ENCODE peak calls at places on chromosomes 1 and 21, in five cellular contexts. One of them, this sample, is unnamed.

GRCh38 chr1:100730130-100730529 is 10.6 kb downstream of the VCAM1 start:
- DNase-seq in HCT116: no peak
- DNase-seq in prostate gland: no peak
- DNase-seq in H1: no peak
- DNase-seq in K562: no peak
- DNase-seq in this sample: no peak

GRCh38 chr1:69700770-69701169 is 133.0 kb downstream of the LRRC7 start:
- DNase-seq in HCT116: peak; percentile 6
- DNase-seq in prostate gland: no peak
- DNase-seq in H1: peak; percentile 2
- DNase-seq in K562: no peak
- DNase-seq in this sample: no peak

GRCh38 chr1:46333300-46334029 is 7.1 kb upstream of the NSUN4 start:
- DNase-seq in HCT116: peak; percentile 65
- DNase-seq in prostate gland: no peak
- DNase-seq in H1: peak; percentile 34
- DNase-seq in K562: no peak
- DNase-seq in this sample: no peak

GRCh38 chr1:151615711-151616504 is 4.1 kb downstream of the SNX27 start:
- DNase-seq in HCT116: no peak
- DNase-seq in prostate gland: no peak
- DNase-seq in H1: no peak
- DNase-seq in K562: no peak
- DNase-seq in this sample: no peak

GRCh38 chr1:81126989-81127571 is 673.7 kb upstream of the ADGRL2 start:
- DNase-seq in HCT116: no peak
- DNase-seq in prostate gland: no peak
- DNase-seq in H1: no peak
- DNase-seq in K562: no peak
- DNase-seq in this sample: no peak

GRCh38 chr1:32988665-32989064 is 24.1 kb upstream of the RNF19B start:
- DNase-seq in HCT116: no peak
- DNase-seq in prostate gland: no peak
- DNase-seq in H1: no peak
- DNase-seq in K562: no peak
- DNase-seq in this sample: no peak

GRCh38 chr1:192538407-192539311 is 36.9 kb upstream of the RGS1 start:
- DNase-seq in HCT116: no peak
- DNase-seq in prostate gland: no peak
- DNase-seq in H1: no peak
- DNase-seq in K562: no peak
- DNase-seq in this sample: no peak

GRCh38 chr1:239630767-239631166 is 244.4 kb downstream of the CHRM3 start:
- DNase-seq in HCT116: no peak
- DNase-seq in prostate gland: no peak
- DNase-seq in H1: no peak
- DNase-seq in K562: no peak
- DNase-seq in this sample: no peak

GRCh38 chr1:3827813-3828307 is 29.2 kb downstream of the CEP104 start:
- DNase-seq in HCT116: no peak
- DNase-seq in prostate gland: no peak
- DNase-seq in H1: no peak
- DNase-seq in K562: no peak
- DNase-seq in this sample: no peak

GRCh38 chr1:154420172-154420571 is 15.0 kb downstream of the IL6R start:
- DNase-seq in HCT116: no peak
- DNase-seq in prostate gland: peak; percentile 79
- DNase-seq in H1: no peak
- DNase-seq in K562: no peak
- DNase-seq in this sample: no peak

GRCh38 chr1:150280138-150280707 is 2.1 kb upstream of the CIART start:
- DNase-seq in HCT116: no peak
- DNase-seq in prostate gland: no peak
- DNase-seq in H1: no peak
- DNase-seq in K562: no peak
- DNase-seq in this sample: no peak

GRCh38 chr1:106620521-106620954 is 435.9 kb upstream of the PRMT6 start:
- DNase-seq in HCT116: no peak
- DNase-seq in prostate gland: no peak
- DNase-seq in H1: no peak
- DNase-seq in K562: no peak
- DNase-seq in this sample: no peak

GRCh38 chr1:16644179-16645043 is 22.3 kb downstream of the RNU1-3 start:
- DNase-seq in HCT116: peak; percentile 97
- DNase-seq in prostate gland: peak; percentile 94
- DNase-seq in H1: peak; percentile 92
- DNase-seq in K562: peak; percentile 100
- DNase-seq in this sample: peak; percentile 96

GRCh38 chr1:207763091-207763490 is 11.2 kb downstream of the CD46 start:
- DNase-seq in HCT116: no peak
- DNase-seq in prostate gland: no peak
- DNase-seq in H1: no peak
- DNase-seq in K562: no peak
- DNase-seq in this sample: no peak

GRCh38 chr1:6218380-6218779 is 12.5 kb downstream of the RNF207 start:
- DNase-seq in HCT116: no peak
- DNase-seq in prostate gland: no peak
- DNase-seq in H1: no peak
- DNase-seq in K562: no peak
- DNase-seq in this sample: no peak

GRCh38 chr1:248824301-248824700 is 1.4 kb downstream of the SH3BP5L start:
- DNase-seq in HCT116: no peak
- DNase-seq in prostate gland: no peak
- DNase-seq in H1: no peak
- DNase-seq in K562: no peak
- DNase-seq in this sample: no peak

GRCh38 chr1:34904236-34905097 is 25.0 kb downstream of the DLGAP3 start:
- DNase-seq in HCT116: no peak
- DNase-seq in prostate gland: no peak
- DNase-seq in H1: no peak
- DNase-seq in K562: no peak
- DNase-seq in this sample: no peak

GRCh38 chr1:217453816-217454215 is 177.1 kb downstream of the GPATCH2 start:
- DNase-seq in HCT116: no peak
- DNase-seq in prostate gland: no peak
- DNase-seq in H1: no peak
- DNase-seq in K562: no peak
- DNase-seq in this sample: no peak

GRCh38 chr1:232594768-232595698 is 34.9 kb downstream of the SIPA1L2 start:
- DNase-seq in HCT116: no peak
- DNase-seq in prostate gland: no peak
- DNase-seq in H1: no peak
- DNase-seq in K562: no peak
- DNase-seq in this sample: no peak

GRCh38 chr1:184824716-184825323 is 70.2 kb upstream of the EDEM3 start:
- DNase-seq in HCT116: no peak
- DNase-seq in prostate gland: no peak
- DNase-seq in H1: no peak
- DNase-seq in K562: no peak
- DNase-seq in this sample: no peak

GRCh38 chr21:45064618-45065399 is 9.6 kb upstream of the ADARB1 start:
- DNase-seq in HCT116: no peak
- DNase-seq in prostate gland: no peak
- DNase-seq in H1: no peak
- DNase-seq in K562: no peak
- DNase-seq in this sample: no peak

GRCh38 chr1:178520803-178521202 is 7.9 kb downstream of the TEX35 start:
- DNase-seq in HCT116: no peak
- DNase-seq in prostate gland: no peak
- DNase-seq in H1: no peak
- DNase-seq in K562: no peak
- DNase-seq in this sample: no peak

GRCh38 chr1:84365225-84366221 is 32.8 kb upstream of the DNASE2B start:
- DNase-seq in HCT116: peak; percentile 99
- DNase-seq in prostate gland: no peak
- DNase-seq in H1: no peak
- DNase-seq in K562: peak; percentile 33
- DNase-seq in this sample: peak; percentile 47

GRCh38 chr1:26999440-26999987 is 6.0 kb downstream of the TRNP1 start:
- DNase-seq in HCT116: peak; percentile 83
- DNase-seq in prostate gland: peak; percentile 72
- DNase-seq in H1: peak; percentile 94
- DNase-seq in K562: no peak
- DNase-seq in this sample: no peak

GRCh38 chr1:236361909-236362590 is 32.0 kb upstream of the EDARADD start:
- DNase-seq in HCT116: no peak
- DNase-seq in prostate gland: no peak
- DNase-seq in H1: no peak
- DNase-seq in K562: no peak
- DNase-seq in this sample: no peak
- H3K27me3 ChIP-seq in HCT116: no peaks in the 10 kb centered on the region
- H3K27me3 ChIP-seq in prostate gland: no peaks in the 10 kb centered on the region
- H3K27me3 ChIP-seq in H1: no peaks in the 10 kb centered on the region
- H3K27me3 ChIP-seq in K562: no peaks in the 10 kb centered on the region
- H3K27me3 ChIP-seq in this sample: peaks cover 4% of the 10 kb centered on the region

DNA sequence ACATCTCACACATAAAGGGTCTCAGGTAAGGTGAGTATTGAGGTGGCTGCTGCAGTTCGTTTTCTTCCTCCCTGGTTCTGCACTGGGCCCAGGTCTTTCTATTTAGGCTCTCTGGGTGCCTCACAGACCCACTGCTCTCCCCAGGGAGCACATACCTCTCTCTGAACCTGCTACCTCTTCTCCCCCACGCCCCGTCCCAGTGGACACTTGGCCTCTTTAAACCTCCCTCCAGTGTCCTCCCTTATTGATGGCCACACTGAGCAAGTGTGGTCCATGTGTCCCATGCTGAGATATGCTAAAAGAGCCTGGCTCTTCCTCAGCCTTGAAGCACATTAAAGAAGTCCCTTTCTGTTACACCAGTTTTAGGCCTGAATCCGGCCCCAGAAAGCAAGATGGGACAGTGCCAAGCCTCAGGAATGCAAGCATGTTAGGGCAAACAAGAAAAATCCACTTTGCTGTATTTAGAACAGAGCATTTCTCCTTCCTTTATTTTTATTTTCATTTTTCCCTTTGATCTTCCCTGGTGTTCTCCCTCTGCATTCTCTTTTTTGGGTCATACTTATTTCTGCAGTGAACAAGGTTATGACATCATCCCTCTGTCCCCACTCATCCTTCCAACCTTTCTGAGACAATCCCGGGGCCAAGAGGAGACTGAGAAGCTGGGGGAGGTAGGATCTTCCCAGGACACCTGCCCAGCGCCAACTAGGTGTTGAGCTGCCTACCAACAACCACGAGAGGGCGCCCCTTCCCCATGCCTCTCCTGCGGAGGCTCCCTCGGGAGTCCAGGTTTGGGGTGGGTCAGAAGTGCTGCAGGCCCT is 5.0 kb upstream of the CHI3L2 start:
- DNase-seq in HCT116: peak; percentile 70
- DNase-seq in prostate gland: peak; percentile 68
- DNase-seq in H1: peak; percentile 46
- DNase-seq in K562: peak; percentile 92
- DNase-seq in this sample: peak; percentile 62
- TF ChIP-seq POLR2AphosphoS5 in HCT116: no peak
- TF ChIP-seq POLR2AphosphoS5 in prostate gland: peak; percentile 25
- TF ChIP-seq POLR2AphosphoS5 in H1: no peak
- TF ChIP-seq POLR2AphosphoS5 in K562: no peak
- TF ChIP-seq POLR2AphosphoS5 in this sample: no peak

DNA sequence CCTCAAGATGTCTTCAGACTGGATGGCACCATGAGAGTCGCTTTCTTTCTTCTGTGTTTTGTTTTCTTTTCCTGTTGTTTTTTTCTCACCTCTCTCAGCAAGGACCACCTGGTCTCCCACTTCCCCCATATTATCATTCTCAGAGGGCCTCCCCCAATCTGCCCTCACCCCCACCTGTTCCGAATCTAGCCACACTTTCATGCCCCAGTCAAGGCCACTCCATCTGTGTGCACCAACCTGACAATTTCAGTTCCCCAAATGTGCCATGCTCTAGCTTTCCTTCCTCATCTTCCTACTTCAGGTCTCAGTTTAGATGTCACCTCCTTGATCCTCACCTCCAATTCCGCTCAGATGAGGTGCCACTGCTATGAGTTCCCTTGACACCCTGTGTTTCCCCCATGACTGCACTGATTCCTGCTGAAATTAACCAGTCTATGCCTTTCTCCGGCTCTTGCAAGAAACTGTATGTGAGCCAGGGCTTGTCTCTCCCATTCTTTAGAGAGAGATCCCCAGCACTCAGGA is 146.2 kb downstream of the PLPP3 start:
- DNase-seq in HCT116: no peak
- DNase-seq in prostate gland: no peak
- DNase-seq in H1: no peak
- DNase-seq in K562: no peak
- DNase-seq in this sample: no peak
- H3K27ac ChIP-seq in HCT116: no peak overlapping the region
- H3K27ac ChIP-seq in prostate gland: no peak overlapping the region
- H3K27ac ChIP-seq in H1: no peak overlapping the region
- H3K27ac ChIP-seq in K562: no peak overlapping the region
- H3K27ac ChIP-seq in this sample: no peak overlapping the region

GRCh38 chr1:14878951-14879350 is 274.6 kb upstream of the TMEM51 start:
- DNase-seq in HCT116: no peak
- DNase-seq in prostate gland: no peak
- DNase-seq in H1: no peak
- DNase-seq in K562: no peak
- DNase-seq in this sample: no peak

GRCh38 chr1:14880456-14881316 is 272.9 kb upstream of the TMEM51 start:
- DNase-seq in HCT116: no peak
- DNase-seq in prostate gland: no peak
- DNase-seq in H1: no peak
- DNase-seq in K562: no peak
- DNase-seq in this sample: no peak

GRCh38 chr1:14878124-14878523 is 275.4 kb upstream of the TMEM51 start:
- DNase-seq in HCT116: no peak
- DNase-seq in prostate gland: no peak
- DNase-seq in H1: no peak
- DNase-seq in K562: no peak
- DNase-seq in this sample: no peak

GRCh38 chr1:14884619-14885175 is 268.9 kb upstream of the TMEM51 start:
- DNase-seq in HCT116: no peak
- DNase-seq in prostate gland: no peak
- DNase-seq in H1: no peak
- DNase-seq in K562: no peak
- DNase-seq in this sample: no peak

DNA sequence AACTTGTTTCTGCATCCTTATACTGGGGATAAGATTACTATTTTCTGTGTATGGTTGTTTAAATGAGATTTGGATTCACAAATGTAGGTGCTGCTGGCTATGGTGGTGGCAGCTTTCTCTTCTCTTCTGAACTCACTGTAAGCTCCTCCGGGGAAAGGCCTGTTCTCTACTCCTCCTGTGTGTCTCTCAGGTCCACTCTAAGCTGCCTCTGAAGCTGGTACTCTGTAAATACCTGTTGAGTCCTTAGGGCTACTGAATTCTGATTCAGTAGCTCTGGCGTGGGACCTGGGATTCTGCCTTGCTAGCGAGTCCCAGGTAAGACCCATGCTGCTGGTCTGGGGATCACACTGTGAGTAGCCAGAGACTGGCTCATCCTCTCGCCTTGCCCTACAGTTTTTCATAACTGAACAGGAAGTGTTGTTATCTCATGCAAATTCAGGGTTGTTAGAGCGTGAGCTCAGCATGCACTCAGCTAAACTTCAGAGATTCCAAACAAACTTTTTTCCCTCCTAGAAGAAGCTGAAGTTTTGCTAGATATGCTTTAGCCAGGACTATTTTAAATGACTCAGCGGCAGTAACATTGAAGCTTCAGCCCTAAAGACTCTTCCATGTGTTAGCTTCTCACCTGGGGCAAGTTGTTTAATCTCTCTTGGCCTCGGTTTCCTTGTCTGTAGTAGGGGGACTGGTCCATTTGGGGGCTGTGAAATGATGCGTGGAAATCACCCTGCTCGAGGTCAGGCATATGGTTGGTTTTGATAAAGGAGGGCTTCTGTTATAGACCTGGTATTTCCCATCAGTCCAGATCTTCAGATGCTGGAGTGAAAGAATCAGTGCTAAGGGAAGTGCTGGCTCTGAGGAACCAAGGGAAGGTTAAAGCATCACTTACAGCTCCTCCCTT is 271.5 kb upstream of the TMEM51 start:
- DNase-seq in HCT116: no peak
- DNase-seq in prostate gland: no peak
- DNase-seq in H1: no peak
- DNase-seq in K562: no peak
- DNase-seq in this sample: no peak
- H3K27me3 ChIP-seq in HCT116: peaks cover 5% of the 10 kb centered on the region
- H3K27me3 ChIP-seq in prostate gland: peaks cover 3% of the 10 kb centered on the region
- H3K27me3 ChIP-seq in H1: no peaks in the 10 kb centered on the region
- H3K27me3 ChIP-seq in K562: peaks cover 1% of the 10 kb centered on the region
- H3K27me3 ChIP-seq in this sample: no peaks in the 10 kb centered on the region